ENCODE peak calls at places on chromosomes 3 and 15, in six cellular contexts. O is activated CD8-positive, alpha-beta memory T cell treated with anti-CD3 and anti-CD28 coated beads for 48 hours; H is AG10803; F is pons; B is non-pigmented ciliary epithelial cell; X is RPMI7951. V is an unnamed sample.

GRCh38 chr3:46517016-46517770 is 19.4 kb downstream of the RTP3 start:
- DNase-seq in O (no peak), X (peak), H (peak), F (no peak), B (peak), V (no peak)

GRCh38 chr3:138127636-138128365 is 4.4 kb downstream of the A4GNT start:
- DNase-seq in F (no peak), H (no peak), X (peak), O (no peak), B (no peak), V (no peak)

GRCh38 chr3:11668243-11669232 is 24.8 kb upstream of the VGLL4 start:
- DNase-seq in X (no peak), B (no peak), H (peak), O (no peak), F (no peak), V (no peak)

GRCh38 chr3:106717178-106717780 is 660.0 kb upstream of the CCDC54 start:
- DNase-seq in X (no peak), O (no peak), H (no peak), B (no peak), F (no peak), V (no peak)

GRCh38 chr15:77506311-77507150 is 85.8 kb downstream of the HMG20A start:
- DNase-seq in O (no peak), X (peak), F (peak), B (no peak), H (no peak), V (no peak)

GRCh38 chr3:10497439-10497838 is 7.9 kb downstream of the ATP2B2 start:
- DNase-seq in H (no peak), X (no peak), B (no peak), O (no peak), F (no peak), V (no peak)

GRCh38 chr3:28328188-28329151 is 20.1 kb upstream of the ZCWPW2 start:
- DNase-seq in H (peak), B (no peak), F (peak), X (peak), O (no peak), V (no peak)

GRCh38 chr3:141992512-141992911 is 116.1 kb downstream of the ATP1B3 start:
- DNase-seq in O (no peak), F (no peak), X (no peak), B (no peak), H (no peak), V (no peak)

GRCh38 chr3:191302451-191302850 is 26.7 kb upstream of the CCDC50 start:
- DNase-seq in X (no peak), B (no peak), H (no peak), O (no peak), F (no peak), V (no peak)